ENCODE peak calls at places on chromosomes 2 and 18, in seven cellular contexts. U is heart right ventricle, J is A549, A is heart left ventricle, X is fibroblast of lung, S is left ventricle myocardium inferior, V is testis. L is an unnamed sample.

GRCh38 chr2:184113691-184114403 is 484.5 kb upstream of the ZNF804A start:
- DNase-seq in S (no peak), X (no peak), A (no peak), U (no peak), V (no peak), J (no peak), L (no peak)

GRCh38 chr2:239271471-239272255 is 129.2 kb downstream of the HDAC4 start:
- DNase-seq in S (no peak), J (no peak), X (peak), A (no peak), U (no peak), V (peak), L (no peak)

GRCh38 chr2:200705305-200705985 is 106.3 kb upstream of the BZW1 start:
- DNase-seq in U (no peak), X (peak), J (peak), S (peak), A (no peak), V (no peak), L (no peak)

GRCh38 chr2:64442277-64442676 is 11.7 kb upstream of the LGALSL start:
- DNase-seq in X (no peak), S (no peak), U (no peak), J (no peak), A (no peak), V (no peak), L (peak)

GRCh38 chr18:56257215-56257614 is 381.2 kb downstream of the TXNL1 start:
- DNase-seq in S (no peak), A (no peak), J (peak), U (no peak), V (no peak), X (peak), L (no peak)

GRCh38 chr2:232854082-232854481 is 16.0 kb upstream of the SNORC start:
- DNase-seq in U (no peak), V (peak), S (no peak), X (peak), J (peak), A (no peak), L (no peak)

GRCh38 chr2:37558622-37559021 is 112.8 kb downstream of the CDC42EP3 start:
- DNase-seq in A (no peak), S (no peak), V (no peak), U (peak), J (no peak), X (no peak), L (peak)

GRCh38 chr2:35184471-35184870 is 1171.1 kb upstream of the CRIM1 start:
- DNase-seq in J (no peak), S (no peak), A (no peak), X (no peak), V (no peak), U (no peak), L (no peak)

GRCh38 chr2:129719335-129719734 is 260.1 kb upstream of the RAB6C start:
- DNase-seq in V (no peak), S (no peak), A (no peak), U (no peak), J (no peak), X (no peak), L (no peak)

GRCh38 chr2:27640722-27641245 is 11.9 kb downstream of the GPN1 start:
- DNase-seq in A (no peak), V (no peak), S (no peak), J (no peak), X (no peak), U (no peak), L (no peak)

GRCh38 chr18:57587262-57587661 is 760 bp upstream of the FECH start:
- DNase-seq in V (no peak), S (no peak), J (no peak), X (no peak), U (no peak), A (no peak), L (no peak)

GRCh38 chr2:854460-854859 is 96.2 kb upstream of the SNTG2 start:
- DNase-seq in U (no peak), X (peak), A (no peak), V (peak), S (peak), J (peak), L (no peak)

GRCh38 chr18:34598136-34598635 is 111.9 kb upstream of the DTNA start:
- DNase-seq in S (no peak), V (no peak), J (no peak), A (no peak), X (peak), U (no peak), L (no peak)

GRCh38 chr2:5364361-5364760 is 327.8 kb upstream of the SOX11 start:
- DNase-seq in S (no peak), X (no peak), J (no peak), U (no peak), A (no peak), V (no peak), L (no peak)

GRCh38 chr2:5368263-5368662 is 323.9 kb upstream of the SOX11 start:
- DNase-seq in U (no peak), V (no peak), S (no peak), J (no peak), X (no peak), A (no peak), L (peak)

GRCh38 chr2:5360081-5360480 is 332.1 kb upstream of the SOX11 start:
- DNase-seq in J (no peak), A (no peak), V (no peak), S (no peak), X (no peak), U (no peak), L (peak)

GRCh38 chr2:5367321-5367720 is 324.9 kb upstream of the SOX11 start:
- DNase-seq in V (no peak), U (no peak), X (no peak), J (no peak), S (no peak), A (no peak), L (peak)

GRCh38 chr2:5365871-5366461 is 326.2 kb upstream of the SOX11 start:
- DNase-seq in X (peak), V (peak), U (peak), J (peak), S (peak), A (peak), L (peak)
- TF ChIP-seq CTCF in X (no peak), V (peak), U (peak), J (no peak), S (peak), A (peak), L (peak)

DNA sequence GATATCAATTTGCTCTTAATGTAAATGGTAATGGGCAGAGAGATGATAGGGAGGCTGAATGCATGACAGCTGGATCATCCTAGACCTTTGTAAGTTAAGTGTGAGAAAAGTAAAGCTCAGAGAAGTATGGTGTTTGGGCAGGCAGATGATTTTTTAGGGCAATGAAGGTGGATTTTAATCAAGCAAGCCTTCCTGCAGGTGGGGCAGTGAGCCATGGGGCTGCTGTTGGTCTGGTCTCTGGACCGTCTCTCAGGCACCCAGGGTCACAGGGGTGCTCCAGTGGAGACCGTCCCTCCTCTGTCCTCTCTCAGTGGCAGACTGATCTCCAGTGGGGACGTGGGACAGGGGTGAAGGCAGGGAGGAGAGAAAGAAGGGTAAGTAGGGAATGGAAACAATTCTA is 69.8 kb upstream of the STK17B start:
- DNase-seq in S (no peak), A (no peak), V (no peak), U (no peak), J (no peak), X (no peak), L (no peak)
- TF ChIP-seq CTCF in S (no peak), A (no peak), V (no peak), U (no peak), J (no peak), X (no peak), L (no peak)

GRCh38 chr2:230202430-230203109 is 17.2 kb downstream of the SP110 start:
- DNase-seq in U (no peak), J (no peak), X (no peak), S (no peak), V (no peak), A (no peak), L (no peak)
- TF ChIP-seq CTCF in U (no peak), J (no peak), X (no peak), S (no peak), V (no peak), A (no peak), L (no peak)

GRCh38 chr18:9860682-9861081 is 25.1 kb upstream of the TXNDC2 start:
- DNase-seq in J (no peak), S (no peak), X (no peak), V (no peak), U (no peak), A (no peak), L (no peak)

GRCh38 chr18:9861157-9861556 is 24.6 kb upstream of the TXNDC2 start:
- DNase-seq in X (no peak), V (no peak), J (no peak), A (no peak), S (no peak), U (no peak), L (no peak)

GRCh38 chr18:9861933-9862332 is 23.8 kb upstream of the TXNDC2 start:
- DNase-seq in S (no peak), A (no peak), U (no peak), V (no peak), J (no peak), X (no peak), L (no peak)

GRCh38 chr18:9858642-9859041 is 27.1 kb upstream of the TXNDC2 start:
- DNase-seq in S (no peak), V (no peak), X (no peak), A (no peak), J (no peak), U (no peak), L (no peak)

GRCh38 chr18:9859232-9859631 is 26.5 kb upstream of the TXNDC2 start:
- DNase-seq in X (no peak), A (no peak), S (no peak), V (no peak), J (no peak), U (no peak), L (no peak)
- TF ChIP-seq CTCF in X (no peak), A (no peak), S (no peak), V (no peak), J (no peak), U (no peak), L (no peak)

GRCh38 chr2:225017713-225018112 is 24.6 kb downstream of the DOCK10 start:
- DNase-seq in J (peak), S (no peak), U (no peak), X (no peak), A (no peak), V (no peak), L (no peak)
- TF ChIP-seq CTCF in J (peak), S (no peak), U (no peak), X (peak), A (no peak), V (no peak), L (no peak)